ENCODE peak calls at places on chromosome X, in nine cellular contexts. P is hepatocyte; J is K562; G is epithelial cell of proximal tubule; C is OCI-LY7; O is foreskin fibroblast; Z is CD8-positive, alpha-beta T cell; S is fibroblast of the aortic adventitia; T is nephron progenitor cell. U is an unnamed sample.

GRCh38 chrX:19515615-19516105 is 352 bp upstream of the MAP3K15 start:
- DNase-seq in S (no peak), P (no peak), G (no peak), J (no peak), T (no peak), Z (no peak), O (no peak), C (no peak), U (no peak)

GRCh38 chrX:989959-990510 is 222.4 kb downstream of the CRLF2 start:
- DNase-seq in S (peak), G (peak), J (peak), Z (peak), P (peak), O (peak), C (no peak), T (peak), U (peak)

GRCh38 chrX:56268888-56269287 is 36.7 kb downstream of the KLF8 start:
- DNase-seq in P (no peak), T (no peak), Z (no peak), J (no peak), C (no peak), O (peak), S (no peak), G (no peak), U (no peak)

GRCh38 chrX:18353931-18354368 is 538 bp downstream of the SCML2 start:
- DNase-seq in J (peak), Z (peak), P (peak), S (no peak), C (peak), O (peak), G (no peak), T (peak), U (no peak)

GRCh38 chrX:50798782-50799181 is 15.2 kb downstream of the SHROOM4 start:
- DNase-seq in O (no peak), Z (no peak), T (no peak), G (no peak), S (no peak), J (no peak), P (peak), C (no peak), U (no peak)

GRCh38 chrX:36684053-36684452 is 324.1 kb upstream of the FAM47C start:
- DNase-seq in O (no peak), J (no peak), C (no peak), P (no peak), S (no peak), G (no peak), T (no peak), Z (no peak), U (no peak)

GRCh38 chrX:68832101-68832416 is 3.2 kb downstream of the EFNB1 start:
- DNase-seq in G (no peak), O (peak), J (no peak), C (peak), Z (no peak), P (peak), S (peak), T (no peak), U (peak)

GRCh38 chrX:20382518-20383291 is 116.0 kb upstream of the RPS6KA3 start:
- DNase-seq in Z (peak), C (no peak), O (no peak), P (peak), S (no peak), T (no peak), J (no peak), G (no peak), U (no peak)

GRCh38 chrX:118324588-118324987 is 21.3 kb upstream of the WDR44 start:
- DNase-seq in S (no peak), G (no peak), C (no peak), Z (no peak), T (no peak), J (peak), P (no peak), O (no peak), U (no peak)

GRCh38 chrX:151396827-151397740 is at the start of gene VMA21:
- DNase-seq in T (peak), S (peak), O (peak), G (peak), P (peak), C (peak), J (peak), Z (peak), U (peak)

GRCh38 chrX:84441143-84441542 is 61.1 kb downstream of the HDX start:
- DNase-seq in C (no peak), S (no peak), O (peak), Z (no peak), G (no peak), T (no peak), J (no peak), P (no peak), U (no peak)

GRCh38 chrX:45851434-45851991 is 650.8 kb upstream of the DIPK2B start:
- DNase-seq in Z (peak), O (peak), J (no peak), S (no peak), G (no peak), C (no peak), P (peak), T (peak), U (no peak)

GRCh38 chrX:150621652-150622051 is 53.2 kb downstream of the MTM1 start:
- DNase-seq in J (no peak), Z (no peak), G (no peak), T (no peak), O (no peak), S (no peak), C (no peak), P (no peak), U (no peak)

GRCh38 chrX:4850312-4850711 is 1136.9 kb upstream of the PRKX start:
- DNase-seq in S (no peak), T (no peak), C (no peak), P (no peak), Z (no peak), G (no peak), J (no peak), O (no peak), U (no peak)

GRCh38 chrX:13719192-13719856 is 15.1 kb downstream of the TRAPPC2 start:
- DNase-seq in Z (peak), P (no peak), O (no peak), T (no peak), C (no peak), S (no peak), J (no peak), G (no peak), U (no peak)

GRCh38 chrX:68146054-68146453 is 287.2 kb downstream of the OPHN1 start:
- DNase-seq in O (peak), C (peak), Z (no peak), T (no peak), P (peak), S (peak), G (peak), J (peak), U (peak)

GRCh38 chrX:46235778-46236177 is 309.4 kb downstream of the ZNF674 start:
- DNase-seq in O (no peak), Z (no peak), S (no peak), P (no peak), G (no peak), C (no peak), T (no peak), J (no peak), U (no peak)

DNA sequence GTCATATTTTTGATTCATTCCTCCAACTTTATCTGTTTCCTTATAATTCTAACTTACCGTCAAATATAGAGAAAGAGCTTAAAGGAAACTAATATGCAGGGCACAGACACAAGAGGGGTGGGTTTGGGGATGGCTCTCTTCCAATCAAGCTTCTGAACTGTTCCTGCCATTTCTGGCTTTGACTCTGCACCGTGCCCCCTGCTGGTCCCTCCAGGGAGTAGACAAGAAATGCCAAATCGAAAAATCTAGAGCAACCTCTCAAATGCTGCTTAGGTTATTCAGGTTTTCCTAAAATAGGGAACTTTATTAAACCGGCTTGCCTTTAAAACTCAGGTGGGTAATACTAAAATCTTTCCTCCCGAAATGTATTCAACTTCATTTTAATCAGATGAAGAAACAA is 39.8 kb upstream of the VCX3A start:
- DNase-seq in T (peak), P (no peak), O (no peak), Z (no peak), C (peak), S (no peak), G (no peak), J (no peak), U (no peak)
- TF ChIP-seq CTCF in T (peak), P (no peak), O (no peak), Z (no peak), C (peak), S (no peak), G (peak), J (no peak), U (no peak)

GRCh38 chrX:101357166-101357795 is 8.7 kb upstream of the TIMM8A start:
- DNase-seq in G (no peak), C (peak), Z (no peak), P (no peak), J (peak), T (no peak), S (peak), O (peak), U (no peak)
- TF ChIP-seq CTCF in G (peak), C (peak), Z (no peak), P (no peak), J (peak), T (peak), S (peak), O (no peak), U (peak)

DNA sequence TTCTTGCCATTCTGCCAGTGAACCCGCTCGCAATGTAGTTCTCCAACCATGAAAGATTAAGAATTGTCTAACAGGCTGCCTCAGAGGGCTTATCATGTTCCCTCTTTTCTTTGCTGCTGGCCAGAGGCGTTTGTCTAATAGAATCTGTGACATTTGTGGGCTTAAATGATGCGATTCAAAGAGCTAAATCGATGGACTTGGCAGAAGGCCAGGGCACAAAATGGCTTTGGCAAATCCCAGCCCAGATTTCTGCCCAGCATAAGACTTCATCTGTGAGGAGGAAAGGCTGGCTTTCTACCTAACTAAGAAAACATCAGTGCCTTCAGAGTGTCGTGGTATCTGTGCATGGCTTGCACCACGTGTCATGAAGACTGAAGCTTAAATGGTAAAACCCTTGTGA is 79.9 kb downstream of the TRPC5OS start:
- DNase-seq in J (no peak), C (no peak), Z (no peak), T (no peak), G (no peak), O (no peak), P (no peak), S (no peak), U (no peak)
- TF ChIP-seq CTCF in J (no peak), C (no peak), Z (no peak), T (no peak), G (no peak), O (no peak), P (no peak), S (no peak), U (no peak)

GRCh38 chrX:91414710-91415109 is 19.9 kb upstream of the PABPC5 start:
- DNase-seq in S (no peak), C (no peak), P (peak), J (no peak), Z (no peak), G (no peak), T (peak), O (no peak), U (no peak)
- TF ChIP-seq CTCF in S (peak), C (peak), P (peak), J (no peak), Z (no peak), G (peak), T (peak), O (peak), U (peak)

GRCh38 chrX:121258545-121258944 is 211.1 kb downstream of the GLUD2 start:
- DNase-seq in G (no peak), J (no peak), T (no peak), S (no peak), P (no peak), Z (no peak), C (no peak), O (no peak), U (no peak)

GRCh38 chrX:121256653-121257052 is 209.2 kb downstream of the GLUD2 start:
- DNase-seq in C (no peak), J (no peak), Z (no peak), S (peak), O (peak), P (no peak), T (no peak), G (no peak), U (no peak)

GRCh38 chrX:121259170-121259569 is 211.8 kb downstream of the GLUD2 start:
- DNase-seq in G (no peak), Z (no peak), S (no peak), T (no peak), O (no peak), C (no peak), P (no peak), J (peak), U (no peak)

GRCh38 chrX:121254336-121254735 is 206.9 kb downstream of the GLUD2 start:
- DNase-seq in T (no peak), Z (no peak), G (no peak), P (no peak), J (peak), C (no peak), S (peak), O (peak), U (no peak)
- TF ChIP-seq CTCF in T (no peak), Z (no peak), G (peak), P (no peak), J (peak), C (peak), S (peak), O (no peak), U (no peak)

DNA sequence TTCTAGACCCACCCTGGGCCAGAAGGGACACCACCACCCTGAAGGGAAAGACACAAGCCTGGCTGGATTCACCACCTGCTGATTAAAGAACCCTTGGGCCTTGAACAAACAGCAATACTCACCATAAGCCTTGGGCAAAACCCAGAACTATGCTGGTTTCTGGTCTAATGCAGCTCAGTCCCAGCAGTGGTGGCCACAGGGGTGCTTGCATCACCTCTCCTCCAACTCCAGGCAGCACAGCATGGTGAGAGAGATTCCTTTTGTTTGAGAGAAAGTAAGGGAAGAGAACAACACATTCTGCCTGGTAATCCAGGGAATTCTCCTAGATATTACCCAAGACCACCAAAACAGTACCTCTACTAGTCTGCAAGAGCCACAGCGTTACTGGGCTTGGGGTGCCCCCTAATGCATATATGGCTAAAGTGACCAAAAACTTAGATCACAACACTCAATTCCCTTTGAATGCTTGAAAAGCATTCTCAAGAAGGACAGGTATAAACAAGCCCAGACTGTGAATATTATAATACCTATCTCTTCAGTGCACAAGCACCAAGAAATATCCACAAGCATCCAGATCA is 25.7 kb downstream of the RNF128 start:
- DNase-seq in Z (no peak), J (no peak), P (no peak), T (no peak), O (peak), G (no peak), S (no peak), C (peak), U (no peak)
- TF ChIP-seq CTCF in Z (no peak), J (no peak), P (no peak), T (peak), O (peak), G (peak), S (no peak), C (peak), U (peak)

GRCh38 chrX:106748377-106748776 is 21.9 kb downstream of the RNF128 start:
- DNase-seq in J (no peak), Z (no peak), O (no peak), C (no peak), S (no peak), P (no peak), T (no peak), G (no peak), U (no peak)
- TF ChIP-seq CTCF in J (no peak), Z (no peak), O (no peak), C (no peak), S (no peak), P (no peak), T (no peak), G (no peak), U (no peak)